ENCODE peak calls at places on chromosomes 1 and 21, in nine cellular contexts. L, W, X, M, U, Y, T, Z and H are unnamed samples.

GRCh38 chr1:245327842-245328241 is 173.1 kb downstream of the KIF26B start:
- DNase-seq in L (no peak), W (no peak), X (no peak), M (no peak), U (no peak), Y (no peak), T (no peak), Z (no peak), H (no peak)

GRCh38 chr1:101290922-101291561 is 54.2 kb downstream of the S1PR1 start:
- DNase-seq in L (no peak), W (no peak), X (no peak), M (no peak), U (no peak), Y (no peak), T (no peak), Z (no peak), H (no peak)

GRCh38 chr1:42266253-42267135 is 68.5 kb downstream of the FOXJ3 start:
- DNase-seq in L (no peak), W (no peak), X (no peak), M (no peak), U (no peak), Y (no peak), T (no peak), Z (no peak), H (no peak)

GRCh38 chr1:156104065-156104810 is 10.3 kb upstream of the LMNA start:
- DNase-seq in L (peak), W (peak), X (no peak), M (peak), U (peak), Y (peak), T (no peak), Z (no peak), H (peak)

GRCh38 chr1:238950786-238951185 is 435.6 kb upstream of the CHRM3 start:
- DNase-seq in L (no peak), W (no peak), X (no peak), M (no peak), U (peak), Y (no peak), T (no peak), Z (no peak), H (no peak)

GRCh38 chr1:207838156-207839082 is 72.5 kb downstream of the CD34 start:
- DNase-seq in L (no peak), W (no peak), X (peak), M (no peak), U (peak), Y (no peak), T (no peak), Z (no peak), H (no peak)

GRCh38 chr1:54794401-54795099 is 6.6 kb downstream of the TTC22 start:
- DNase-seq in L (peak), W (no peak), X (no peak), M (no peak), U (peak), Y (peak), T (no peak), Z (no peak), H (no peak)

GRCh38 chr1:201732351-201732750 is 96.6 kb upstream of the IPO9 start:
- DNase-seq in L (peak), W (no peak), X (no peak), M (no peak), U (peak), Y (no peak), T (no peak), Z (no peak), H (no peak)

GRCh38 chr1:219174672-219175564 is 1.2 kb downstream of the LYPLAL1 start:
- DNase-seq in L (peak), W (peak), X (no peak), M (peak), U (peak), Y (peak), T (peak), Z (no peak), H (peak)

GRCh38 chr1:211610779-211611556 is 32.0 kb upstream of the SLC30A1 start:
- DNase-seq in L (peak), W (no peak), X (no peak), M (no peak), U (no peak), Y (peak), T (no peak), Z (no peak), H (no peak)

GRCh38 chr1:4424766-4425165 is 229.6 kb upstream of the AJAP1 start:
- DNase-seq in L (no peak), W (peak), X (no peak), M (no peak), U (no peak), Y (no peak), T (no peak), Z (no peak), H (no peak)

GRCh38 chr1:42172394-42173133 is 8.0 kb upstream of the GUCA2A start:
- DNase-seq in L (no peak), W (no peak), X (no peak), M (no peak), U (no peak), Y (no peak), T (no peak), Z (no peak), H (no peak)

GRCh38 chr1:61486783-61487505 is 238.0 kb downstream of the TM2D1 start:
- DNase-seq in L (no peak), W (no peak), X (no peak), M (no peak), U (no peak), Y (no peak), T (no peak), Z (no peak), H (no peak)

GRCh38 chr1:204880906-204881305 is 10.2 kb downstream of the NFASC start:
- DNase-seq in L (no peak), W (peak), X (no peak), M (no peak), U (no peak), Y (no peak), T (no peak), Z (no peak), H (no peak)

GRCh38 chr21:40074710-40075109 is 207.5 kb downstream of the PCP4 start:
- DNase-seq in L (no peak), W (no peak), X (no peak), M (no peak), U (no peak), Y (no peak), T (no peak), Z (no peak), H (no peak)

GRCh38 chr1:238895911-238896310 is 490.5 kb upstream of the CHRM3 start:
- DNase-seq in L (no peak), W (no peak), X (no peak), M (no peak), U (no peak), Y (no peak), T (no peak), Z (no peak), H (no peak)

GRCh38 chr21:34523019-34523418 is 11.0 kb upstream of the KCNE1 start:
- DNase-seq in L (no peak), W (no peak), X (no peak), M (no peak), U (no peak), Y (no peak), T (no peak), Z (no peak), H (no peak)

GRCh38 chr1:3744646-3745045 is 7.6 kb upstream of the CCDC27 start:
- DNase-seq in L (no peak), W (no peak), X (no peak), M (no peak), U (no peak), Y (no peak), T (no peak), Z (no peak), H (no peak)

GRCh38 chr1:23478896-23479790 is 4.8 kb downstream of the ASAP3 start:
- DNase-seq in L (peak), W (peak), X (no peak), M (no peak), U (peak), Y (peak), T (no peak), Z (no peak), H (no peak)

GRCh38 chr1:221994274-221994698 is 252.4 kb upstream of the DUSP10 start:
- DNase-seq in L (peak), W (no peak), X (no peak), M (no peak), U (peak), Y (peak), T (no peak), Z (no peak), H (no peak)

GRCh38 chr1:241990040-241990439 is 8.9 kb downstream of the MAP1LC3C start:
- DNase-seq in L (peak), W (peak), X (peak), M (no peak), U (peak), Y (peak), T (no peak), Z (no peak), H (no peak)

GRCh38 chr1:61561666-61562065 is 163.3 kb downstream of the TM2D1 start:
- DNase-seq in L (no peak), W (no peak), X (no peak), M (no peak), U (peak), Y (no peak), T (no peak), Z (no peak), H (no peak)

GRCh38 chr1:203555046-203555445 is 61.1 kb downstream of the OPTC start:
- DNase-seq in L (no peak), W (peak), X (no peak), M (no peak), U (no peak), Y (no peak), T (no peak), Z (no peak), H (no peak)

GRCh38 chr1:90413519-90413918 is 303.6 kb downstream of the BARHL2 start:
- DNase-seq in L (no peak), W (no peak), X (no peak), M (no peak), U (no peak), Y (no peak), T (no peak), Z (no peak), H (no peak)

GRCh38 chr1:7616076-7616833 is 154.8 kb upstream of the VAMP3 start:
- DNase-seq in L (peak), W (peak), X (no peak), M (peak), U (peak), Y (peak), T (peak), Z (no peak), H (no peak)

GRCh38 chr1:43836267-43836951 is 97.2 kb upstream of the ARTN start:
- DNase-seq in L (no peak), W (no peak), X (no peak), M (peak), U (no peak), Y (no peak), T (peak), Z (peak), H (peak)

GRCh38 chr1:56526571-56527174 is 52.7 kb downstream of the PLPP3 start:
- DNase-seq in L (peak), W (no peak), X (no peak), M (no peak), U (no peak), Y (no peak), T (peak), Z (no peak), H (no peak)

GRCh38 chr1:174116042-174116441 is 43.3 kb upstream of the RABGAP1L start:
- DNase-seq in L (peak), W (no peak), X (no peak), M (no peak), U (peak), Y (no peak), T (no peak), Z (no peak), H (no peak)

GRCh38 chr1:151756291-151756690 is 7.0 kb downstream of the MRPL9 start:
- DNase-seq in L (peak), W (no peak), X (no peak), M (no peak), U (peak), Y (peak), T (no peak), Z (no peak), H (no peak)

GRCh38 chr1:80250573-80251168 is 1244.1 kb upstream of the ADGRL4 start:
- DNase-seq in L (no peak), W (no peak), X (no peak), M (no peak), U (no peak), Y (no peak), T (no peak), Z (no peak), H (no peak)

GRCh38 chr1:55127827-55128343 is 87.3 kb downstream of the USP24 start:
- DNase-seq in L (peak), W (no peak), X (no peak), M (no peak), U (peak), Y (peak), T (no peak), Z (no peak), H (no peak)